ENCODE peak calls at places on chromosomes 5 and 9, in four cellular contexts. Y, H, V and G are unnamed samples.

GRCh38 chr9:121889990-121890563 is 203.0 kb downstream of the TTLL11 start:
- DNase-seq in Y (no peak), H (no peak), V (no peak), G (no peak)

GRCh38 chr9:71737455-71737854 is 30.9 kb downstream of the CEMIP2 start:
- DNase-seq in Y (no peak), H (no peak), V (no peak), G (no peak)

GRCh38 chr5:104785097-104785496 is 1222.5 kb upstream of the NUDT12 start:
- DNase-seq in Y (no peak), H (no peak), V (no peak), G (no peak)

GRCh38 chr9:131650254-131650653 is 89.6 kb downstream of the RAPGEF1 start:
- DNase-seq in Y (peak; percentile 66), H (no peak), V (no peak), G (no peak)

GRCh38 chr5:16617272-16617973 is 626 bp upstream of the RETREG1 start:
- DNase-seq in Y (no peak), H (no peak), V (no peak), G (no peak)

GRCh38 chr5:171513591-171513990 is 94.1 kb downstream of the FGF18 start:
- DNase-seq in Y (no peak), H (no peak), V (no peak), G (no peak)

GRCh38 chr9:404229-404628 is 189.6 kb downstream of the DOCK8 start:
- DNase-seq in Y (no peak), H (no peak), V (no peak), G (no peak)

GRCh38 chr5:157160001-157160400 is 6.1 kb downstream of the GARIN3 start:
- DNase-seq in Y (no peak), H (no peak), V (no peak), G (no peak)

GRCh38 chr5:110092955-110093785 is 403.4 kb downstream of the MAN2A1 start:
- DNase-seq in Y (no peak), H (no peak), V (no peak), G (no peak)

GRCh38 chr9:5112646-5113045 is 72.8 kb downstream of the INSL6 start:
- DNase-seq in Y (no peak), H (no peak), V (no peak), G (no peak)

GRCh38 chr9:121328476-121328875 is 41.6 kb downstream of the STOM start:
- DNase-seq in Y (no peak), H (no peak), V (no peak), G (no peak)

GRCh38 chr5:68007446-68007845 is 208.1 kb upstream of the PIK3R1 start:
- DNase-seq in Y (peak; percentile 90), H (no peak), V (no peak), G (peak; percentile 9)